ENCODE peak calls at places on chromosomes 4 and X, in ten cellular contexts. G is germinal center; K is NCI-H146; P is ACHN; V is stomach; I is stimulated activated CD4-positive, alpha-beta T cell treated with anti-CD3 and anti-CD28 coated beads, Interleukin-1b, Interleukin-23, amount 100 ng/mL, for 1 hour; T is midbrain; R is effector CD8-positive, alpha-beta T cell; A is fibroblast of lung; U is AG04449. L is an unnamed sample.

GRCh38 chr4:1597021-1597931 is 86.8 kb downstream of the FAM53A start:
- DNase-seq in G (no peak), K (no peak), P (no peak), V (no peak), I (no peak), T (no peak), R (no peak), A (no peak), U (no peak), L (no peak)

GRCh38 chr4:147924604-147925412 is 192.9 kb downstream of the ARHGAP10 start:
- DNase-seq in G (no peak), K (no peak), P (peak), V (peak), I (no peak), T (peak), R (no peak), A (peak), U (no peak), L (no peak)

GRCh38 chrX:122572461-122572860 is 611.6 kb upstream of the GRIA3 start:
- DNase-seq in G (no peak), K (no peak), P (no peak), V (no peak), I (no peak), T (no peak), R (no peak), A (peak), U (no peak), L (no peak)

GRCh38 chrX:56281789-56282188 is 49.6 kb downstream of the KLF8 start:
- DNase-seq in G (no peak), K (no peak), P (peak), V (no peak), I (no peak), T (no peak), R (no peak), A (peak), U (no peak), L (peak)

GRCh38 chr4:41437264-41437566 is 100.7 kb upstream of the LIMCH1 start:
- DNase-seq in G (no peak), K (no peak), P (no peak), V (no peak), I (no peak), T (no peak), R (no peak), A (no peak), U (no peak), L (no peak)

GRCh38 chr4:100960232-100960631 is 387.1 kb downstream of the PPP3CA start:
- DNase-seq in G (no peak), K (no peak), P (no peak), V (no peak), I (no peak), T (no peak), R (no peak), A (no peak), U (no peak), L (no peak)

GRCh38 chrX:134669378-134670098 is 11.3 kb upstream of the PLAC1 start:
- DNase-seq in G (no peak), K (no peak), P (peak), V (no peak), I (no peak), T (no peak), R (no peak), A (peak), U (peak), L (no peak)

GRCh38 chr4:39044364-39044946 is 12.2 kb upstream of the TMEM156 start:
- DNase-seq in G (peak), K (peak), P (peak), V (peak), I (peak), T (peak), R (peak), A (peak), U (peak), L (peak)

GRCh38 chr4:43680416-43680815 is 768.2 kb downstream of the KCTD8 start:
- DNase-seq in G (no peak), K (no peak), P (no peak), V (no peak), I (no peak), T (no peak), R (no peak), A (no peak), U (no peak), L (peak)

GRCh38 chr4:52996261-52997131 is 134.4 kb downstream of the RASL11B start:
- DNase-seq in G (no peak), K (no peak), P (no peak), V (no peak), I (no peak), T (no peak), R (no peak), A (peak), U (no peak), L (no peak)

GRCh38 chr4:4818440-4819212 is 40.8 kb upstream of the MSX1 start:
- DNase-seq in G (no peak), K (no peak), P (no peak), V (no peak), I (no peak), T (no peak), R (no peak), A (no peak), U (no peak), L (no peak)

GRCh38 chr4:5051210-5051691 is at the start of gene STK32B:
- DNase-seq in G (peak), K (peak), P (peak), V (peak), I (no peak), T (no peak), R (no peak), A (peak), U (no peak), L (no peak)

GRCh38 chrX:24426921-24427746 is 38.0 kb upstream of the PDK3 start:
- DNase-seq in G (no peak), K (no peak), P (no peak), V (no peak), I (no peak), T (no peak), R (no peak), A (no peak), U (no peak), L (no peak)

GRCh38 chr4:139076016-139076744 is 60.6 kb downstream of the NOCT start:
- DNase-seq in G (no peak), K (no peak), P (no peak), V (no peak), I (no peak), T (no peak), R (no peak), A (no peak), U (no peak), L (no peak)

GRCh38 chr4:149493492-149493891 is 322.2 kb downstream of the IQCM start:
- DNase-seq in G (no peak), K (no peak), P (no peak), V (no peak), I (no peak), T (no peak), R (no peak), A (no peak), U (no peak), L (no peak)

GRCh38 chr4:1244081-1244977 is 4.6 kb downstream of the CTBP1 start:
- DNase-seq in G (no peak), K (no peak), P (no peak), V (no peak), I (no peak), T (no peak), R (no peak), A (no peak), U (no peak), L (no peak)

GRCh38 chrX:9885150-9885549 is 82.0 kb upstream of the CLDN34 start:
- DNase-seq in G (peak), K (peak), P (peak), V (peak), I (peak), T (peak), R (no peak), A (peak), U (no peak), L (peak)

GRCh38 chrX:102697506-102697905 is 14.7 kb upstream of the GPRASP2 start:
- DNase-seq in G (no peak), K (no peak), P (no peak), V (no peak), I (no peak), T (no peak), R (no peak), A (peak), U (no peak), L (no peak)

GRCh38 chrX:103157511-103158316 is 57.2 kb upstream of the BEX4 start:
- DNase-seq in G (no peak), K (no peak), P (peak), V (no peak), I (no peak), T (peak), R (no peak), A (peak), U (no peak), L (peak)

GRCh38 chr4:107718351-107718965 is 1.6 kb downstream of the PAPSS1 start:
- DNase-seq in G (peak), K (no peak), P (no peak), V (no peak), I (no peak), T (no peak), R (no peak), A (no peak), U (no peak), L (peak)

L was measured in globus pallidus.